ENCODE peak calls at places on chromosomes 13 and 19, in nine cellular contexts. H, N, A, V, Z, E, P, Y and W are unnamed samples.

GRCh38 chr13:33872005-33872351 is 54.0 kb downstream of the RFC3 start:
- DNase-seq in H (no peak), N (peak; percentile 10), A (no peak), V (no peak), Z (peak; percentile 11), E (no peak), P (no peak), Y (no peak), W (no peak)

GRCh38 chr13:110347535-110348308 is 40.6 kb downstream of the COL4A2 start:
- DNase-seq in H (no peak), N (peak; percentile 96), A (peak; percentile 41), V (no peak), Z (peak; percentile 94), E (no peak), P (peak; percentile 84), Y (peak; percentile 88), W (no peak)

GRCh38 chr13:41428155-41428554 is 29.2 kb upstream of the RGCC start:
- DNase-seq in H (peak; percentile 20), N (no peak), A (no peak), V (no peak), Z (no peak), E (peak; percentile 42), P (no peak), Y (no peak), W (peak; percentile 79)

GRCh38 chr19:3163230-3163886 is 15.2 kb upstream of the S1PR4 start:
- DNase-seq in H (peak; percentile 68), N (peak; percentile 28), A (no peak), V (no peak), Z (no peak), E (peak; percentile 69), P (peak; percentile 47), Y (no peak), W (peak; percentile 88)

GRCh38 chr19:45507864-45508680 is 793 bp downstream of the VASP start:
- DNase-seq in H (peak; percentile 74), N (peak; percentile 44), A (no peak), V (no peak), Z (no peak), E (peak; percentile 55), P (no peak), Y (peak; percentile 62), W (no peak)

GRCh38 chr13:43232144-43232840 is 208.9 kb downstream of the DNAJC15 start:
- DNase-seq in H (no peak), N (peak; percentile 72), A (no peak), V (no peak), Z (peak; percentile 72), E (no peak), P (no peak), Y (no peak), W (no peak)

GRCh38 chr19:55099557-55100506 is 17.6 kb downstream of the PPP1R12C start:
- DNase-seq in H (no peak), N (no peak), A (no peak), V (no peak), Z (no peak), E (no peak), P (no peak), Y (no peak), W (no peak)

GRCh38 chr19:48123907-48124675 is 13.5 kb upstream of the PLA2G4C start:
- DNase-seq in H (no peak), N (peak; percentile 91), A (peak; percentile 39), V (no peak), Z (peak; percentile 89), E (no peak), P (peak; percentile 81), Y (peak; percentile 40), W (no peak)

GRCh38 chr13:109900320-109900719 is 113.9 kb upstream of the IRS2 start:
- DNase-seq in H (no peak), N (no peak), A (no peak), V (no peak), Z (no peak), E (no peak), P (no peak), Y (no peak), W (no peak)

GRCh38 chr19:31110331-31110730 is 238.9 kb downstream of the TSHZ3 start:
- DNase-seq in H (no peak), N (peak; percentile 36), A (no peak), V (no peak), Z (peak; percentile 18), E (no peak), P (peak; percentile 32), Y (no peak), W (no peak)

GRCh38 chr19:53055117-53055516 is 10.6 kb downstream of the ERVV-2 start:
- DNase-seq in H (no peak), N (no peak), A (no peak), V (no peak), Z (no peak), E (no peak), P (no peak), Y (no peak), W (no peak)

GRCh38 chr13:113754691-113755090 is 4.3 kb upstream of the TMEM255B start:
- DNase-seq in H (no peak), N (no peak), A (no peak), V (no peak), Z (no peak), E (no peak), P (no peak), Y (no peak), W (no peak)

GRCh38 chr19:42926781-42927180 is 9.1 kb upstream of the PSG6 start:
- DNase-seq in H (no peak), N (no peak), A (no peak), V (no peak), Z (no peak), E (no peak), P (no peak), Y (no peak), W (peak; percentile 53)

GRCh38 chr13:75180805-75181455 is 301.0 kb downstream of the TBC1D4 start:
- DNase-seq in H (no peak), N (peak; percentile 78), A (no peak), V (no peak), Z (peak; percentile 72), E (no peak), P (peak; percentile 37), Y (no peak), W (no peak)

GRCh38 chr13:67395577-67395976 is 165.4 kb upstream of the PCDH9 start:
- DNase-seq in H (no peak), N (no peak), A (no peak), V (no peak), Z (no peak), E (no peak), P (no peak), Y (no peak), W (no peak)

GRCh38 chr13:66509176-66509575 is 721.0 kb downstream of the PCDH9 start:
- DNase-seq in H (no peak), N (no peak), A (no peak), V (no peak), Z (no peak), E (no peak), P (no peak), Y (no peak), W (no peak)

GRCh38 chr13:29959621-29960020 is 109.2 kb upstream of the UBL3 start:
- DNase-seq in H (no peak), N (no peak), A (no peak), V (no peak), Z (no peak), E (no peak), P (no peak), Y (no peak), W (no peak)

GRCh38 chr19:4831351-4832340 is at the start of gene TICAM1:
- DNase-seq in H (peak; percentile 87), N (peak; percentile 60), A (no peak), V (peak; percentile 37), Z (peak; percentile 39), E (peak; percentile 80), P (peak; percentile 42), Y (peak; percentile 48), W (no peak)

GRCh38 chr13:21060063-21060826 is 1.1 kb downstream of the LATS2 start:
- DNase-seq in H (peak; percentile 32), N (peak; percentile 57), A (no peak), V (no peak), Z (peak; percentile 38), E (no peak), P (peak; percentile 54), Y (no peak), W (no peak)

GRCh38 chr13:49357694-49358093 is 86.2 kb downstream of the CAB39L start:
- DNase-seq in H (no peak), N (peak; percentile 85), A (no peak), V (no peak), Z (peak; percentile 78), E (no peak), P (peak; percentile 64), Y (no peak), W (no peak)

DNA sequence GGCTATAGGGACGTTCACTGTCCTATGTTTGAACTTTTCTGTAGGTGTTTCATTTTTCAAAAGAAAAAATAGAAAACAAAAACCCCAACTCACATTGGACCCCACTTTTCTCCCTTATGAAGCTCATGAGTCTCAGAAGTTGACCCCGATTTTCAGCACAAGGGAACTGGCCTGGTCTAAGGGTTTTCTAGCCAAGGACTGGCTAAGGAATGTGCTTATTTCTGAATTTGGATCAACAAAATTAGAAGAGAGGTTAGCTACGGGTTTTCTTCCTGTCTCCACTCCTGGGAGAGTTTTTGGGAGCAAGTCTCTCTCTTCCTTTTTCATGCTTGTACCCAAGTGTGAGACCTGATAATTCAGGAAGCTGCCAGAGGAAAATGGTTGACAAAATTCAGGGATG is 453.2 kb downstream of the KLF12 start:
- DNase-seq in H (no peak), N (no peak), A (no peak), V (no peak), Z (no peak), E (no peak), P (no peak), Y (no peak), W (no peak)
- TF ChIP-seq CTCF in H (no peak), N (no peak), A (no peak), V (no peak), Z (no peak), E (no peak), P (no peak), Y (no peak), W (no peak)

DNA sequence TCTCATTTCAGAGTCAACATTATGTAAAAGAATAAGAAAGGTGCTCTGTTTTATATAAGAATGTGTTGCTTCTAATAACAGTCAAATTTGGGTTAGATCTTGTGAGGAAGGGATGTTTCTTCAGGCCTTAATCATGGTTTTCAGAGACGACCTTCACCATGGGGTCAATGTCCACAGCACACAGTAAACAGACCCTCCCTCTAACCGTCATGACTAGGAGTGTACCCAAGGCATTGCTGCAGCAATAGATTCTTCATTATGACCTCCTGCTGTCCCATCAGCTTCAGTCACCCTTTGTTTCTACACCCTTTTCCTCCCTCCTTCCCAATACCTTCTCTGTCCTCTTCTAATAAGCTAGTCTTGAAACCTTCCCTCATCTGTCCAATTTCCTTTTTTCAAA is 15.7 kb downstream of the SERPINE3 start:
- DNase-seq in H (no peak), N (no peak), A (no peak), V (no peak), Z (no peak), E (no peak), P (no peak), Y (no peak), W (no peak)
- TF ChIP-seq CTCF in H (no peak), N (no peak), A (no peak), V (no peak), Z (no peak), E (no peak), P (no peak), Y (no peak), W (no peak)

GRCh38 chr19:40605201-40605971 is 4.2 kb downstream of the LTBP4 start:
- DNase-seq in H (peak; percentile 95), N (peak; percentile 72), A (peak; percentile 78), V (peak; percentile 61), Z (peak; percentile 51), E (peak; percentile 81), P (peak; percentile 63), Y (peak; percentile 82), W (no peak)
- TF ChIP-seq CTCF in H (no peak), N (no peak), A (no peak), V (peak; percentile 49), Z (no peak), E (peak; percentile 38), P (peak; percentile 31), Y (no peak), W (peak; percentile 35)

GRCh38 chr13:98267080-98267912 is 90.2 kb upstream of the RNF113B start:
- DNase-seq in H (peak; percentile 82), N (peak; percentile 68), A (no peak), V (no peak), Z (peak; percentile 55), E (no peak), P (peak; percentile 79), Y (no peak), W (no peak)
- TF ChIP-seq CTCF in H (no peak), N (no peak), A (no peak), V (no peak), Z (no peak), E (no peak), P (no peak), Y (no peak), W (no peak)